ENCODE peak calls at places on chromosomes 11 and 22, in six cellular contexts. One of them, this sample, is unnamed.

GRCh38 chr22:20520093-20520511 is 12.7 kb downstream of the MED15 start:
- DNase-seq in heart left ventricle: no peak
- DNase-seq in CD4-positive, alpha-beta memory T cell: no peak
- DNase-seq in suprapubic skin: no peak
- DNase-seq in adrenal gland: peak; percentile 55
- DNase-seq in fibroblast of lung: peak; percentile 33
- DNase-seq in this sample: no peak

GRCh38 chr11:128738942-128739341 is 45.1 kb downstream of the FLI1 start:
- DNase-seq in heart left ventricle: no peak
- DNase-seq in CD4-positive, alpha-beta memory T cell: peak; percentile 51
- DNase-seq in suprapubic skin: no peak
- DNase-seq in adrenal gland: no peak
- DNase-seq in fibroblast of lung: no peak
- DNase-seq in this sample: no peak

GRCh38 chr11:69682681-69683326 is 7.7 kb upstream of the LTO1 start:
- DNase-seq in heart left ventricle: no peak
- DNase-seq in CD4-positive, alpha-beta memory T cell: no peak
- DNase-seq in suprapubic skin: peak; percentile 57
- DNase-seq in adrenal gland: no peak
- DNase-seq in fibroblast of lung: no peak
- DNase-seq in this sample: no peak

GRCh38 chr22:50287731-50288130 is 17.6 kb upstream of the MAPK11 start:
- DNase-seq in heart left ventricle: no peak
- DNase-seq in CD4-positive, alpha-beta memory T cell: no peak
- DNase-seq in suprapubic skin: no peak
- DNase-seq in adrenal gland: no peak
- DNase-seq in fibroblast of lung: no peak
- DNase-seq in this sample: no peak

GRCh38 chr22:17764036-17764435 is 10.2 kb downstream of the BID start:
- DNase-seq in heart left ventricle: no peak
- DNase-seq in CD4-positive, alpha-beta memory T cell: no peak
- DNase-seq in suprapubic skin: no peak
- DNase-seq in adrenal gland: no peak
- DNase-seq in fibroblast of lung: no peak
- DNase-seq in this sample: no peak

GRCh38 chr22:47034905-47035419 is 272.5 kb downstream of the TBC1D22A start:
- DNase-seq in heart left ventricle: no peak
- DNase-seq in CD4-positive, alpha-beta memory T cell: no peak
- DNase-seq in suprapubic skin: no peak
- DNase-seq in adrenal gland: no peak
- DNase-seq in fibroblast of lung: no peak
- DNase-seq in this sample: no peak

GRCh38 chr11:128105950-128106349 is 481.4 kb downstream of the ETS1 start:
- DNase-seq in heart left ventricle: no peak
- DNase-seq in CD4-positive, alpha-beta memory T cell: no peak
- DNase-seq in suprapubic skin: no peak
- DNase-seq in adrenal gland: no peak
- DNase-seq in fibroblast of lung: no peak
- DNase-seq in this sample: no peak

GRCh38 chr22:49218142-49218541 is 609.5 kb downstream of the BRD1 start:
- DNase-seq in heart left ventricle: no peak
- DNase-seq in CD4-positive, alpha-beta memory T cell: no peak
- DNase-seq in suprapubic skin: peak; percentile 44
- DNase-seq in adrenal gland: no peak
- DNase-seq in fibroblast of lung: no peak
- DNase-seq in this sample: no peak

GRCh38 chr11:62665630-62666258 is 632 bp downstream of the CSKMT start:
- DNase-seq in heart left ventricle: no peak
- DNase-seq in CD4-positive, alpha-beta memory T cell: peak; percentile 58
- DNase-seq in suprapubic skin: peak; percentile 85
- DNase-seq in adrenal gland: peak; percentile 70
- DNase-seq in fibroblast of lung: peak; percentile 70
- DNase-seq in this sample: peak; percentile 60

GRCh38 chr11:19929655-19930054 is 217.0 kb downstream of the NAV2 start:
- DNase-seq in heart left ventricle: no peak
- DNase-seq in CD4-positive, alpha-beta memory T cell: no peak
- DNase-seq in suprapubic skin: no peak
- DNase-seq in adrenal gland: no peak
- DNase-seq in fibroblast of lung: peak; percentile 33
- DNase-seq in this sample: no peak

GRCh38 chr11:114317738-114318137 is 21.5 kb downstream of the NNMT start:
- DNase-seq in heart left ventricle: peak; percentile 29
- DNase-seq in CD4-positive, alpha-beta memory T cell: no peak
- DNase-seq in suprapubic skin: no peak
- DNase-seq in adrenal gland: no peak
- DNase-seq in fibroblast of lung: peak; percentile 61
- DNase-seq in this sample: peak; percentile 80

GRCh38 chr11:70478194-70478890 is 80.0 kb downstream of the CTTN start:
- DNase-seq in heart left ventricle: no peak
- DNase-seq in CD4-positive, alpha-beta memory T cell: no peak
- DNase-seq in suprapubic skin: no peak
- DNase-seq in adrenal gland: no peak
- DNase-seq in fibroblast of lung: no peak
- DNase-seq in this sample: no peak

GRCh38 chr11:132062031-132062430 is 691.6 kb downstream of the NTM start:
- DNase-seq in heart left ventricle: no peak
- DNase-seq in CD4-positive, alpha-beta memory T cell: no peak
- DNase-seq in suprapubic skin: no peak
- DNase-seq in adrenal gland: no peak
- DNase-seq in fibroblast of lung: no peak
- DNase-seq in this sample: no peak

GRCh38 chr11:32154275-32154674 is 63.4 kb downstream of the RCN1 start:
- DNase-seq in heart left ventricle: no peak
- DNase-seq in CD4-positive, alpha-beta memory T cell: no peak
- DNase-seq in suprapubic skin: no peak
- DNase-seq in adrenal gland: no peak
- DNase-seq in fibroblast of lung: peak; percentile 51
- DNase-seq in this sample: no peak

GRCh38 chr11:65590240-65590738 is 5.3 kb downstream of the KCNK7 start:
- DNase-seq in heart left ventricle: no peak
- DNase-seq in CD4-positive, alpha-beta memory T cell: no peak
- DNase-seq in suprapubic skin: no peak
- DNase-seq in adrenal gland: no peak
- DNase-seq in fibroblast of lung: peak; percentile 57
- DNase-seq in this sample: no peak

GRCh38 chr22:24040946-24041345 is 29.8 kb downstream of the CABIN1 start:
- DNase-seq in heart left ventricle: no peak
- DNase-seq in CD4-positive, alpha-beta memory T cell: no peak
- DNase-seq in suprapubic skin: no peak
- DNase-seq in adrenal gland: no peak
- DNase-seq in fibroblast of lung: no peak
- DNase-seq in this sample: no peak

GRCh38 chr22:45009881-45010531 is at the start of gene PHF21B:
- DNase-seq in heart left ventricle: peak; percentile 72
- DNase-seq in CD4-positive, alpha-beta memory T cell: no peak
- DNase-seq in suprapubic skin: no peak
- DNase-seq in adrenal gland: peak; percentile 61
- DNase-seq in fibroblast of lung: peak; percentile 40
- DNase-seq in this sample: no peak

GRCh38 chr11:77416357-77416756 is 57.5 kb downstream of the PAK1 start:
- DNase-seq in heart left ventricle: no peak
- DNase-seq in CD4-positive, alpha-beta memory T cell: no peak
- DNase-seq in suprapubic skin: no peak
- DNase-seq in adrenal gland: no peak
- DNase-seq in fibroblast of lung: no peak
- DNase-seq in this sample: no peak

GRCh38 chr11:119420631-119421030 is 2.3 kb downstream of the THY1 start:
- DNase-seq in heart left ventricle: no peak
- DNase-seq in CD4-positive, alpha-beta memory T cell: no peak
- DNase-seq in suprapubic skin: no peak
- DNase-seq in adrenal gland: no peak
- DNase-seq in fibroblast of lung: no peak
- DNase-seq in this sample: no peak
- H3K4me3 ChIP-seq in heart left ventricle: no peak overlapping the region
- H3K4me3 ChIP-seq in CD4-positive, alpha-beta memory T cell: no peak overlapping the region
- H3K4me3 ChIP-seq in suprapubic skin: no peak overlapping the region
- H3K4me3 ChIP-seq in adrenal gland: no peak overlapping the region
- H3K4me3 ChIP-seq in fibroblast of lung: peak overlapping the region; percentile 69
- H3K4me3 ChIP-seq in this sample: no peak overlapping the region

GRCh38 chr22:39674536-39674935 is 104.0 kb downstream of the CACNA1I start:
- DNase-seq in heart left ventricle: no peak
- DNase-seq in CD4-positive, alpha-beta memory T cell: no peak
- DNase-seq in suprapubic skin: no peak
- DNase-seq in adrenal gland: no peak
- DNase-seq in fibroblast of lung: no peak
- DNase-seq in this sample: no peak
- H3K27me3 ChIP-seq in heart left ventricle: no peaks in the 10 kb centered on the region
- H3K27me3 ChIP-seq in CD4-positive, alpha-beta memory T cell: no peaks in the 10 kb centered on the region
- H3K27me3 ChIP-seq in suprapubic skin: peaks cover 24% of the 10 kb centered on the region
- H3K27me3 ChIP-seq in adrenal gland: no peaks in the 10 kb centered on the region
- H3K27me3 ChIP-seq in fibroblast of lung: no peaks in the 10 kb centered on the region
- H3K27me3 ChIP-seq in this sample: no peaks in the 10 kb centered on the region

GRCh38 chr22:35997438-35997837 is 31.2 kb downstream of the RBFOX2 start:
- DNase-seq in heart left ventricle: no peak
- DNase-seq in CD4-positive, alpha-beta memory T cell: no peak
- DNase-seq in suprapubic skin: no peak
- DNase-seq in adrenal gland: peak; percentile 44
- DNase-seq in fibroblast of lung: peak; percentile 83
- DNase-seq in this sample: no peak

GRCh38 chr22:35996596-35996995 is 32.0 kb downstream of the RBFOX2 start:
- DNase-seq in heart left ventricle: no peak
- DNase-seq in CD4-positive, alpha-beta memory T cell: no peak
- DNase-seq in suprapubic skin: no peak
- DNase-seq in adrenal gland: no peak
- DNase-seq in fibroblast of lung: no peak
- DNase-seq in this sample: no peak

GRCh38 chr22:35995772-35996171 is 32.9 kb downstream of the RBFOX2 start:
- DNase-seq in heart left ventricle: peak; percentile 85
- DNase-seq in CD4-positive, alpha-beta memory T cell: no peak
- DNase-seq in suprapubic skin: peak; percentile 82
- DNase-seq in adrenal gland: peak; percentile 81
- DNase-seq in fibroblast of lung: peak; percentile 99
- DNase-seq in this sample: peak; percentile 80

GRCh38 chr22:35993048-35993714 is 35.4 kb downstream of the RBFOX2 start:
- DNase-seq in heart left ventricle: no peak
- DNase-seq in CD4-positive, alpha-beta memory T cell: no peak
- DNase-seq in suprapubic skin: no peak
- DNase-seq in adrenal gland: no peak
- DNase-seq in fibroblast of lung: no peak
- DNase-seq in this sample: no peak

GRCh38 chr22:35995345-35995744 is 33.3 kb downstream of the RBFOX2 start:
- DNase-seq in heart left ventricle: no peak
- DNase-seq in CD4-positive, alpha-beta memory T cell: no peak
- DNase-seq in suprapubic skin: no peak
- DNase-seq in adrenal gland: no peak
- DNase-seq in fibroblast of lung: no peak
- DNase-seq in this sample: no peak
- H3K4me3 ChIP-seq in heart left ventricle: no peak overlapping the region
- H3K4me3 ChIP-seq in CD4-positive, alpha-beta memory T cell: no peak overlapping the region
- H3K4me3 ChIP-seq in suprapubic skin: no peak overlapping the region
- H3K4me3 ChIP-seq in adrenal gland: no peak overlapping the region
- H3K4me3 ChIP-seq in fibroblast of lung: no peak overlapping the region
- H3K4me3 ChIP-seq in this sample: no peak overlapping the region

GRCh38 chr11:36381005-36381350 is 84.9 kb downstream of the PRR5L start:
- DNase-seq in heart left ventricle: no peak
- DNase-seq in CD4-positive, alpha-beta memory T cell: no peak
- DNase-seq in suprapubic skin: no peak
- DNase-seq in adrenal gland: no peak
- DNase-seq in fibroblast of lung: no peak
- DNase-seq in this sample: no peak

GRCh38 chr11:36380296-36381004 is 84.4 kb downstream of the PRR5L start:
- DNase-seq in heart left ventricle: no peak
- DNase-seq in CD4-positive, alpha-beta memory T cell: no peak
- DNase-seq in suprapubic skin: no peak
- DNase-seq in adrenal gland: no peak
- DNase-seq in fibroblast of lung: no peak
- DNase-seq in this sample: no peak

GRCh38 chr11:36377759-36378553 is 81.9 kb downstream of the PRR5L start:
- DNase-seq in heart left ventricle: peak; percentile 29
- DNase-seq in CD4-positive, alpha-beta memory T cell: no peak
- DNase-seq in suprapubic skin: no peak
- DNase-seq in adrenal gland: no peak
- DNase-seq in fibroblast of lung: no peak
- DNase-seq in this sample: no peak

GRCh38 chr11:36376888-36377758 is 81.0 kb downstream of the PRR5L start:
- DNase-seq in heart left ventricle: peak; percentile 64
- DNase-seq in CD4-positive, alpha-beta memory T cell: peak; percentile 73
- DNase-seq in suprapubic skin: no peak
- DNase-seq in adrenal gland: peak; percentile 52
- DNase-seq in fibroblast of lung: no peak
- DNase-seq in this sample: peak; percentile 71

GRCh38 chr11:36379653-36380052 is 83.6 kb downstream of the PRR5L start:
- DNase-seq in heart left ventricle: no peak
- DNase-seq in CD4-positive, alpha-beta memory T cell: no peak
- DNase-seq in suprapubic skin: no peak
- DNase-seq in adrenal gland: no peak
- DNase-seq in fibroblast of lung: no peak
- DNase-seq in this sample: no peak
- H3K27me3 ChIP-seq in heart left ventricle: peaks cover 4% of the 10 kb centered on the region
- H3K27me3 ChIP-seq in CD4-positive, alpha-beta memory T cell: no peaks in the 10 kb centered on the region
- H3K27me3 ChIP-seq in suprapubic skin: peaks cover 13% of the 10 kb centered on the region
- H3K27me3 ChIP-seq in adrenal gland: peaks cover 11% of the 10 kb centered on the region
- H3K27me3 ChIP-seq in fibroblast of lung: peaks cover 17% of the 10 kb centered on the region
- H3K27me3 ChIP-seq in this sample: peaks cover 20% of the 10 kb centered on the region

GRCh38 chr11:46894506-46894905 is 23.8 kb downstream of the LRP4 start:
- DNase-seq in heart left ventricle: no peak
- DNase-seq in CD4-positive, alpha-beta memory T cell: no peak
- DNase-seq in suprapubic skin: no peak
- DNase-seq in adrenal gland: no peak
- DNase-seq in fibroblast of lung: no peak
- DNase-seq in this sample: no peak
- H3K4me3 ChIP-seq in heart left ventricle: no peak overlapping the region
- H3K4me3 ChIP-seq in CD4-positive, alpha-beta memory T cell: no peak overlapping the region
- H3K4me3 ChIP-seq in suprapubic skin: no peak overlapping the region
- H3K4me3 ChIP-seq in adrenal gland: no peak overlapping the region
- H3K4me3 ChIP-seq in fibroblast of lung: no peak overlapping the region
- H3K4me3 ChIP-seq in this sample: no peak overlapping the region

GRCh38 chr11:10452211-10452767 is 2.8 kb upstream of the AMPD3 start:
- DNase-seq in heart left ventricle: no peak
- DNase-seq in CD4-positive, alpha-beta memory T cell: no peak
- DNase-seq in suprapubic skin: no peak
- DNase-seq in adrenal gland: no peak
- DNase-seq in fibroblast of lung: no peak
- DNase-seq in this sample: no peak
- H3K27me3 ChIP-seq in heart left ventricle: peaks cover 7% of the 10 kb centered on the region
- H3K27me3 ChIP-seq in CD4-positive, alpha-beta memory T cell: no peaks in the 10 kb centered on the region
- H3K27me3 ChIP-seq in suprapubic skin: no peaks in the 10 kb centered on the region
- H3K27me3 ChIP-seq in adrenal gland: no peaks in the 10 kb centered on the region
- H3K27me3 ChIP-seq in fibroblast of lung: no peaks in the 10 kb centered on the region
- H3K27me3 ChIP-seq in this sample: no peaks in the 10 kb centered on the region

GRCh38 chr11:1382429-1382828 is 7.3 kb upstream of the BRSK2 start:
- DNase-seq in heart left ventricle: no peak
- DNase-seq in CD4-positive, alpha-beta memory T cell: no peak
- DNase-seq in suprapubic skin: no peak
- DNase-seq in adrenal gland: no peak
- DNase-seq in fibroblast of lung: no peak
- DNase-seq in this sample: no peak
- H3K4me3 ChIP-seq in heart left ventricle: peak overlapping the region; percentile 66
- H3K4me3 ChIP-seq in CD4-positive, alpha-beta memory T cell: peak overlapping the region; percentile 57
- H3K4me3 ChIP-seq in suprapubic skin: no peak overlapping the region
- H3K4me3 ChIP-seq in adrenal gland: no peak overlapping the region
- H3K4me3 ChIP-seq in fibroblast of lung: no peak overlapping the region
- H3K4me3 ChIP-seq in this sample: no peak overlapping the region

GRCh38 chr11:1224491-1225385 is 1.9 kb downstream of the MUC5B start:
- DNase-seq in heart left ventricle: no peak
- DNase-seq in CD4-positive, alpha-beta memory T cell: no peak
- DNase-seq in suprapubic skin: peak; percentile 70
- DNase-seq in adrenal gland: no peak
- DNase-seq in fibroblast of lung: no peak
- DNase-seq in this sample: no peak
- H3K27me3 ChIP-seq in heart left ventricle: peaks cover 24% of the 10 kb centered on the region
- H3K27me3 ChIP-seq in CD4-positive, alpha-beta memory T cell: no peaks in the 10 kb centered on the region
- H3K27me3 ChIP-seq in suprapubic skin: peaks cover 97% of the 10 kb centered on the region
- H3K27me3 ChIP-seq in adrenal gland: peaks cover 8% of the 10 kb centered on the region
- H3K27me3 ChIP-seq in fibroblast of lung: no peaks in the 10 kb centered on the region
- H3K27me3 ChIP-seq in this sample: no peaks in the 10 kb centered on the region

This sample was measured in tibial artery.